ENCODE peak calls at places on chromosomes 12 and 14, in six cellular contexts. One of them, this sample, is unnamed.

GRCh38 chr14:23405516-23406025 is 2.5 kb downstream of the MYH6 start:
- DNase-seq in HepG2: no peak
- DNase-seq in H1: no peak
- DNase-seq in HCT116: no peak
- DNase-seq in K562: no peak
- DNase-seq in GM12878: no peak
- DNase-seq in this sample: no peak

GRCh38 chr14:45990252-45990651 is 661.3 kb downstream of the RPL10L start:
- DNase-seq in HCT116: peak; percentile 1
- DNase-seq in HepG2: no peak
- DNase-seq in GM12878: no peak
- DNase-seq in K562: no peak
- DNase-seq in H1: no peak
- DNase-seq in this sample: no peak

GRCh38 chr12:130747867-130748740 is 32.0 kb upstream of the RIMBP2 start:
- DNase-seq in H1: peak; percentile 98
- DNase-seq in K562: peak; percentile 75
- DNase-seq in HCT116: peak; percentile 40
- DNase-seq in GM12878: no peak
- DNase-seq in HepG2: peak; percentile 40
- DNase-seq in this sample: peak; percentile 74

GRCh38 chr12:53218551-53219114 is 11.6 kb upstream of the ITGB7 start:
- DNase-seq in GM12878: no peak
- DNase-seq in HepG2: no peak
- DNase-seq in K562: no peak
- DNase-seq in HCT116: no peak
- DNase-seq in H1: no peak
- DNase-seq in this sample: no peak

GRCh38 chr12:30952036-30952435 is 25.5 kb downstream of the TSPAN11 start:
- DNase-seq in GM12878: no peak
- DNase-seq in K562: no peak
- DNase-seq in HCT116: no peak
- DNase-seq in H1: no peak
- DNase-seq in HepG2: no peak
- DNase-seq in this sample: no peak

GRCh38 chr12:9707864-9708808 is 24.8 kb downstream of the CLECL1 start:
- DNase-seq in H1: peak; percentile 63
- DNase-seq in HCT116: peak; percentile 37
- DNase-seq in HepG2: peak; percentile 31
- DNase-seq in K562: peak; percentile 46
- DNase-seq in GM12878: no peak
- DNase-seq in this sample: peak; percentile 79

GRCh38 chr14:35991356-35991755 is 165.2 kb downstream of the BRMS1L start:
- DNase-seq in H1: no peak
- DNase-seq in HepG2: no peak
- DNase-seq in HCT116: no peak
- DNase-seq in K562: no peak
- DNase-seq in GM12878: no peak
- DNase-seq in this sample: no peak

GRCh38 chr14:81772391-81772790 is 238.7 kb upstream of the SEL1L start:
- DNase-seq in HepG2: no peak
- DNase-seq in GM12878: no peak
- DNase-seq in H1: no peak
- DNase-seq in K562: no peak
- DNase-seq in HCT116: no peak
- DNase-seq in this sample: no peak

GRCh38 chr12:47281667-47282171 is 202.0 kb upstream of the AMIGO2 start:
- DNase-seq in HCT116: no peak
- DNase-seq in HepG2: no peak
- DNase-seq in GM12878: no peak
- DNase-seq in H1: no peak
- DNase-seq in K562: peak; percentile 73
- DNase-seq in this sample: no peak

GRCh38 chr12:50224026-50224692 is 57.0 kb upstream of the CERS5 start:
- DNase-seq in H1: no peak
- DNase-seq in K562: no peak
- DNase-seq in HepG2: peak; percentile 79
- DNase-seq in GM12878: no peak
- DNase-seq in HCT116: peak; percentile 92
- DNase-seq in this sample: no peak

GRCh38 chr12:1972260-1972659 is 32.0 kb downstream of the DCP1B start:
- DNase-seq in K562: no peak
- DNase-seq in HCT116: no peak
- DNase-seq in H1: no peak
- DNase-seq in HepG2: no peak
- DNase-seq in GM12878: no peak
- DNase-seq in this sample: no peak

GRCh38 chr14:50342211-50343080 is 30.3 kb downstream of the DMAC2L start:
- DNase-seq in K562: peak; percentile 86
- DNase-seq in HepG2: peak; percentile 66
- DNase-seq in H1: no peak
- DNase-seq in HCT116: no peak
- DNase-seq in GM12878: no peak
- DNase-seq in this sample: peak; percentile 15

GRCh38 chr14:52023518-52023917 is 34.2 kb downstream of the RTRAF start:
- DNase-seq in GM12878: no peak
- DNase-seq in K562: no peak
- DNase-seq in HepG2: no peak
- DNase-seq in HCT116: no peak
- DNase-seq in H1: no peak
- DNase-seq in this sample: no peak

GRCh38 chr14:52020315-52020714 is 31.0 kb downstream of the RTRAF start:
- DNase-seq in GM12878: no peak
- DNase-seq in H1: no peak
- DNase-seq in K562: no peak
- DNase-seq in HCT116: no peak
- DNase-seq in HepG2: no peak
- DNase-seq in this sample: no peak

GRCh38 chr14:52021971-52022600 is 32.7 kb downstream of the RTRAF start:
- DNase-seq in HepG2: no peak
- DNase-seq in K562: no peak
- DNase-seq in H1: no peak
- DNase-seq in HCT116: no peak
- DNase-seq in GM12878: peak; percentile 69
- DNase-seq in this sample: no peak

GRCh38 chr14:52018970-52019369 is 29.6 kb downstream of the RTRAF start:
- DNase-seq in HepG2: no peak
- DNase-seq in K562: no peak
- DNase-seq in GM12878: no peak
- DNase-seq in HCT116: no peak
- DNase-seq in H1: no peak
- DNase-seq in this sample: no peak

GRCh38 chr14:52020866-52021717 is 31.7 kb downstream of the RTRAF start:
- DNase-seq in GM12878: peak; percentile 23
- DNase-seq in HepG2: no peak
- DNase-seq in HCT116: no peak
- DNase-seq in H1: no peak
- DNase-seq in K562: peak; percentile 52
- DNase-seq in this sample: no peak
- H3K4me3 ChIP-seq in GM12878: no peak overlapping the region
- H3K4me3 ChIP-seq in HepG2: no peak overlapping the region
- H3K4me3 ChIP-seq in HCT116: no peak overlapping the region
- H3K4me3 ChIP-seq in H1: no peak overlapping the region
- H3K4me3 ChIP-seq in K562: no peak overlapping the region
- H3K4me3 ChIP-seq in this sample: no peak overlapping the region

GRCh38 chr12:19591951-19592350 is 152.7 kb downstream of the AEBP2 start:
- DNase-seq in HepG2: no peak
- DNase-seq in K562: no peak
- DNase-seq in H1: no peak
- DNase-seq in HCT116: no peak
- DNase-seq in GM12878: no peak
- DNase-seq in this sample: no peak

GRCh38 chr12:19597304-19598066 is 158.2 kb downstream of the AEBP2 start:
- DNase-seq in H1: no peak
- DNase-seq in HCT116: no peak
- DNase-seq in K562: no peak
- DNase-seq in HepG2: no peak
- DNase-seq in GM12878: no peak
- DNase-seq in this sample: peak; percentile 55

DNA sequence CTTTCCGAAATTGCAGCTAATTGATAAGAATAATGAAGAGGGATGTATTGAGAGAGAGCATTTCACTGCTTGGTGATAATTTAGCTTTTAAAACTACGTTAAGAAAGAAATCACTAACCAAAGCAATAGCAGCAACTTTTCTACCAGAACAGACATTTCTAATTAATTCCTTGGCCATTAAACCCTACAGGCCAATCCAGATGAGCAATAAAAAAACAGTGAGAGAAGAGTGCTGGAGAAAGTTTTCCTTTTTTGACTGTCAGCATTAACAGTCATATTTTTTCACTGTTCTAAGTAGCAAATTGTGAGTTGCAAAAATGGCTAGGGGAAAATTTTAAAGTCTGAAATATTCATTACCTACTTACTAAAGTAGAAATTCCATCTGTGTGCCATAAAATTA is 157.5 kb downstream of the AEBP2 start:
- DNase-seq in HCT116: no peak
- DNase-seq in K562: no peak
- DNase-seq in H1: no peak
- DNase-seq in HepG2: no peak
- DNase-seq in GM12878: no peak
- DNase-seq in this sample: no peak
- TF ChIP-seq ZNF274 in HCT116: no peak
- TF ChIP-seq ZNF274 in K562: no peak
- TF ChIP-seq ZNF274 in H1: no peak
- TF ChIP-seq ZNF274 in HepG2: no peak
- TF ChIP-seq ZNF274 in GM12878: no peak
- TF ChIP-seq ZNF274 in this sample: no peak

DNA sequence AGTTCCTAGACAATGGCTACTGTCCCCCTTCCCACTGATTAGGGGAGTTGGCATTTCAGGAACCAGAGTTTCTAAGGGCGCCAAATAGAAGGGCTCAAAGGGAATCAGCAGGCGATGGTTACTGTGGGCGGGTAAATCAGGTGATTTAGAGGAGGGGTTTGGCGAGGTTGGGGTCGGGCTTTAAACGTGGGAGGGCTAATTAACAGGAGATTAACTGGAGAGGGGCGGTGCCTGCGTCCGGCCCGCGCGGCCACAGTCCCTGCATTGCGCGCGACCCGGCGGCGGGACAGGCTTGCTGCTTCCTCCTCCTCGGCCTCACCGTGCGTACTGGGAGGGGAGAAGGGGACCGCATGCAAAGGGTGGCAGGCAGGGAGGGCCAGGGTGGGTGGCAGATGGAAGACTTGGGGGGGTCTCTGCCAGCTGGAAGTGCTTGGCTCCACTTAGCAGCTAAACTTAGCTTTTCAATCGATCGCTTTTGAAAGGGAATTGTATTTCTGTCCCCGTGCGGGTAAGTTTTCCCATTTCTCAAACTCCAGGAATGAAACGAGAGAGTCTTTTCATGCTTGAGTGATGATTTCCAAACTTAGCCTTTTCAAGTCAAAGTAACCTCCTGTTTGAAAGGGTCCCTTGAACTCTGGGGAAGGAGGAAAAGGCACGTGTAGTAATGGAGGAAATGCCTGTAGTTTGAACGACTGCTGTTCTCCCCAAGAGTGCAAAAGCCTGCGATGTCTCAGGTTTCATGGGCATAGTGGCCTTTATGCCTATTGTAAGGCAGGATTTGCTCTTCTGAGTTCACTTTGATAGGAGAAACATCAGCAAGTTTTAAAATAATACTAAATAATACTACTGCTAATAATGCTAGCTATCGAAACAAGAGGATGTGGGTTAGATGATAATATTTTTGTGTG is at the start of gene MGST1:
- DNase-seq in GM12878: peak; percentile 11
- DNase-seq in H1: peak; percentile 87
- DNase-seq in HepG2: peak; percentile 77
- DNase-seq in K562: peak; percentile 39
- DNase-seq in HCT116: peak; percentile 57
- DNase-seq in this sample: peak; percentile 98
- H3K4me3 ChIP-seq in GM12878: no peak within 1 kb of the TSS
- H3K4me3 ChIP-seq in H1: peak within 1 kb of the TSS; percentile 97
- H3K4me3 ChIP-seq in HepG2: peak within 1 kb of the TSS; percentile 75
- H3K4me3 ChIP-seq in K562: peak within 1 kb of the TSS; percentile 42
- H3K4me3 ChIP-seq in HCT116: peak within 1 kb of the TSS; percentile 82
- H3K4me3 ChIP-seq in this sample: peak within 1 kb of the TSS; percentile 76

DNA sequence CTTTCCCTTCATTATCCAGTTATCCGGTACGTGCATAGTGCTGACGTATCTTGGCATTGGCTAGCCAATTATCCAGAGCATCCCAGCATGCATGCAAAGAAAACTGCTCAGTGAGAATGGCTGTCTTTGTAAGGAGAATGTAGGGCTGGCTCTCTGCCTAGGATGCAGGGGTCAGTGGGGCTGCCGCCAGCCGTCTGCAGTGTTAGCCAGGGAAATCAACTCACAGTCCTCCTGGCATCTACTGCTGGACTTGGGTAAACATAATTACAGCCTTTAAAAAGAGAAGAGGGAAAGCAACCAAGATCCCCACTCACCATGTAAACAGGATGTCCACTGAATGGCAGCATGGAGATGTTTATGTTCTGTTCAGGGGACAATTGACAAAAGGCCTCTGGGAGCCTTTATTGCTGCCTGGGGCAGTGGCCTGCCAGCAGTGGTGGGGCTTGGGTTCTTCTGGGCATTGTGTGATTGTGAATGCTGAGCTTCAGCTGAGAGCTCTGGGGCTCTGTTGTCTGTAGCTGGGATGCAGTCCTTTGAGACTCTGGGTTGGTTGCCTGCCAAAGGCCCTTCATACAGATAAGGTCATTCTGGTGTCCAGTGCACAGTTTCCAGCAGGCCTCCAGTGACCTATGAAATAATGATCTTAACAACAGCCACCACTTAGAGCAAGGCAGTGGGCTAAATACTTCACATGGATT is 121.8 kb downstream of the TBC1D30 start:
- DNase-seq in GM12878: no peak
- DNase-seq in K562: no peak
- DNase-seq in HepG2: no peak
- DNase-seq in HCT116: no peak
- DNase-seq in H1: no peak
- DNase-seq in this sample: no peak
- TF ChIP-seq ZNF274 in GM12878: no peak
- TF ChIP-seq ZNF274 in K562: no peak
- TF ChIP-seq ZNF274 in HepG2: no peak
- TF ChIP-seq ZNF274 in HCT116: no peak
- TF ChIP-seq ZNF274 in H1: no peak
- TF ChIP-seq ZNF274 in this sample: no peak

DNA sequence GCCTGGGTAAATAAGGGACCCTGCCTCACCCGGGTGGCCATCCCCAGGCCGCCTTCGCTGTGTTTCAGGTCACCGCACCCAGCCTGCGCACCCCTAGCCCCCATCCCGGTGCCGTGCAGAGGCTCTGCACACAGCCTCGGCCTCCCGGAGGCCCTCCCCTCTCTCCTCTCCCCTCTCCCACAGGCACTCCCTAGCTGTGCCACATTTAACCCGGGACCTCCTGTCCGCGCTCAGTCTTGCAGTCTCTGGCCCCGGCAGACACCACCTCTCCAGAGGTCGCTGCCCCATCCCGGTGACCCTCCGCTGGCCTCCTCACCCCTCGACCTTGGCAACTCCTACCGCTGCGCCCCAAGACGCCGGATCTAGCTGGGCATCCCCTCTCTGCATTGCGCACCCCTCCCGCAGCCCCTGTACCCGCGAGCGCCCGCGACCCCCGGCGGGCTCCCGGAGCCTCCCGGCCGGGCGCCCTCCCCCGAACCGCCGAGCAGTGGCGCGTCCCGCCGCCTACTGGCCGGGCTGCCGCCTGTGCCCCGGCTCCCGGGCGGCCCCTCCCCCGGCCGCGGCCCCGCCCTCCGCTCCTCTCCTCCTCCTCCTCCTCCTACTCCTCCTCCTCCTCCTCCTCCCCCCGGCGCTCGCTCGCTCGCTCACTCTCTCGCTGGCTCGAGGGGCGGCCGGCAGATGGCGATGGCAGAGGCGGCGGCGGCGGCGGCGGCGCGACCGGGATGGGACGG is 120.7 kb downstream of the AACS start:
- DNase-seq in HCT116: peak; percentile 49
- DNase-seq in GM12878: no peak
- DNase-seq in HepG2: peak; percentile 53
- DNase-seq in K562: peak; percentile 86
- DNase-seq in H1: peak; percentile 89
- DNase-seq in this sample: no peak
- H3K4me3 ChIP-seq in HCT116: peak within 1 kb of the TSS; percentile 40
- H3K4me3 ChIP-seq in GM12878: no peak within 1 kb of the TSS
- H3K4me3 ChIP-seq in HepG2: peak within 1 kb of the TSS; percentile 50
- H3K4me3 ChIP-seq in K562: peak within 1 kb of the TSS; percentile 14
- H3K4me3 ChIP-seq in H1: peak within 1 kb of the TSS; percentile 54
- H3K4me3 ChIP-seq in this sample: peak within 1 kb of the TSS; percentile 85

This sample was measured in NT2/D1.